ENCODE peak calls at places on chromosomes 2 and 18, in nine cellular contexts. One of them, this sample, is unnamed.

GRCh38 chr2:117858892-117859531 is 44.5 kb downstream of the DDX18 start:
- DNase-seq in cardiac muscle cell: no peak
- DNase-seq in ovary: no peak
- DNase-seq in dorsolateral prefrontal cortex: no peak
- DNase-seq in caudate nucleus: no peak
- DNase-seq in fibroblast of lung: no peak
- DNase-seq in H9: peak; percentile 69
- DNase-seq in HCT116: no peak
- DNase-seq in stomach: no peak
- DNase-seq in this sample: no peak

GRCh38 chr2:217647925-217648324 is 354.9 kb downstream of the TNS1 start:
- DNase-seq in ovary: no peak
- DNase-seq in fibroblast of lung: no peak
- DNase-seq in dorsolateral prefrontal cortex: no peak
- DNase-seq in stomach: no peak
- DNase-seq in HCT116: no peak
- DNase-seq in cardiac muscle cell: no peak
- DNase-seq in caudate nucleus: no peak
- DNase-seq in H9: no peak
- DNase-seq in this sample: no peak

GRCh38 chr18:22285299-22286140 is 116.1 kb downstream of the GATA6 start:
- DNase-seq in ovary: no peak
- DNase-seq in stomach: no peak
- DNase-seq in dorsolateral prefrontal cortex: no peak
- DNase-seq in H9: no peak
- DNase-seq in HCT116: no peak
- DNase-seq in cardiac muscle cell: no peak
- DNase-seq in fibroblast of lung: no peak
- DNase-seq in caudate nucleus: no peak
- DNase-seq in this sample: no peak

GRCh38 chr2:169222665-169223064 is 139.7 kb downstream of the LRP2 start:
- DNase-seq in stomach: no peak
- DNase-seq in HCT116: no peak
- DNase-seq in H9: no peak
- DNase-seq in caudate nucleus: no peak
- DNase-seq in cardiac muscle cell: no peak
- DNase-seq in dorsolateral prefrontal cortex: no peak
- DNase-seq in fibroblast of lung: peak; percentile 1
- DNase-seq in ovary: no peak
- DNase-seq in this sample: no peak

GRCh38 chr2:183063083-183063482 is 15.5 kb upstream of the DUSP19 start:
- DNase-seq in H9: no peak
- DNase-seq in HCT116: no peak
- DNase-seq in stomach: no peak
- DNase-seq in caudate nucleus: no peak
- DNase-seq in ovary: no peak
- DNase-seq in fibroblast of lung: peak; percentile 81
- DNase-seq in cardiac muscle cell: peak; percentile 11
- DNase-seq in dorsolateral prefrontal cortex: no peak
- DNase-seq in this sample: no peak

GRCh38 chr2:44759823-44760222 is 181.7 kb upstream of the SIX3 start:
- DNase-seq in HCT116: no peak
- DNase-seq in H9: no peak
- DNase-seq in caudate nucleus: no peak
- DNase-seq in dorsolateral prefrontal cortex: no peak
- DNase-seq in ovary: no peak
- DNase-seq in cardiac muscle cell: no peak
- DNase-seq in fibroblast of lung: peak; percentile 23
- DNase-seq in stomach: no peak
- DNase-seq in this sample: no peak

GRCh38 chr2:222024934-222025890 is 273.6 kb downstream of the PAX3 start:
- DNase-seq in HCT116: peak; percentile 39
- DNase-seq in ovary: no peak
- DNase-seq in fibroblast of lung: peak; percentile 53
- DNase-seq in H9: no peak
- DNase-seq in caudate nucleus: no peak
- DNase-seq in cardiac muscle cell: peak; percentile 69
- DNase-seq in dorsolateral prefrontal cortex: no peak
- DNase-seq in stomach: no peak
- DNase-seq in this sample: no peak

GRCh38 chr2:36485521-36485920 is 112.4 kb downstream of the FEZ2 start:
- DNase-seq in cardiac muscle cell: no peak
- DNase-seq in HCT116: no peak
- DNase-seq in ovary: no peak
- DNase-seq in stomach: no peak
- DNase-seq in caudate nucleus: no peak
- DNase-seq in fibroblast of lung: peak; percentile 89
- DNase-seq in H9: no peak
- DNase-seq in dorsolateral prefrontal cortex: no peak
- DNase-seq in this sample: no peak

GRCh38 chr2:95351080-95351915 is 51.2 kb upstream of the FAHD2A start:
- DNase-seq in cardiac muscle cell: no peak
- DNase-seq in H9: peak; percentile 14
- DNase-seq in fibroblast of lung: no peak
- DNase-seq in caudate nucleus: no peak
- DNase-seq in ovary: no peak
- DNase-seq in HCT116: no peak
- DNase-seq in dorsolateral prefrontal cortex: peak; percentile 26
- DNase-seq in stomach: peak; percentile 22
- DNase-seq in this sample: no peak

GRCh38 chr2:172096661-172097547 is 5.8 kb downstream of the DLX2 start:
- DNase-seq in caudate nucleus: no peak
- DNase-seq in ovary: peak; percentile 14
- DNase-seq in HCT116: no peak
- DNase-seq in dorsolateral prefrontal cortex: no peak
- DNase-seq in fibroblast of lung: peak; percentile 56
- DNase-seq in cardiac muscle cell: no peak
- DNase-seq in stomach: no peak
- DNase-seq in H9: no peak
- DNase-seq in this sample: no peak

GRCh38 chr18:45954070-45954712 is 12.9 kb downstream of the EPG5 start:
- DNase-seq in HCT116: peak; percentile 7
- DNase-seq in stomach: no peak
- DNase-seq in cardiac muscle cell: no peak
- DNase-seq in ovary: no peak
- DNase-seq in H9: no peak
- DNase-seq in dorsolateral prefrontal cortex: no peak
- DNase-seq in caudate nucleus: peak; percentile 15
- DNase-seq in fibroblast of lung: peak; percentile 96
- DNase-seq in this sample: no peak

GRCh38 chr2:68266655-68267054 is 14.3 kb upstream of the PPP3R1 start:
- DNase-seq in stomach: no peak
- DNase-seq in cardiac muscle cell: no peak
- DNase-seq in caudate nucleus: no peak
- DNase-seq in fibroblast of lung: no peak
- DNase-seq in ovary: no peak
- DNase-seq in dorsolateral prefrontal cortex: no peak
- DNase-seq in HCT116: no peak
- DNase-seq in H9: no peak
- DNase-seq in this sample: no peak

GRCh38 chr2:224145751-224146355 is 106.8 kb upstream of the SERPINE2 start:
- DNase-seq in H9: no peak
- DNase-seq in HCT116: peak; percentile 75
- DNase-seq in fibroblast of lung: peak; percentile 89
- DNase-seq in stomach: no peak
- DNase-seq in caudate nucleus: no peak
- DNase-seq in dorsolateral prefrontal cortex: no peak
- DNase-seq in ovary: no peak
- DNase-seq in cardiac muscle cell: no peak
- DNase-seq in this sample: no peak

GRCh38 chr2:224147174-224147573 is 108.1 kb upstream of the SERPINE2 start:
- DNase-seq in cardiac muscle cell: no peak
- DNase-seq in fibroblast of lung: peak; percentile 57
- DNase-seq in stomach: no peak
- DNase-seq in dorsolateral prefrontal cortex: no peak
- DNase-seq in ovary: no peak
- DNase-seq in H9: no peak
- DNase-seq in HCT116: peak; percentile 24
- DNase-seq in caudate nucleus: no peak
- DNase-seq in this sample: no peak

GRCh38 chr2:224142397-224143312 is 103.6 kb upstream of the SERPINE2 start:
- DNase-seq in fibroblast of lung: peak; percentile 93
- DNase-seq in H9: no peak
- DNase-seq in cardiac muscle cell: no peak
- DNase-seq in dorsolateral prefrontal cortex: no peak
- DNase-seq in ovary: no peak
- DNase-seq in HCT116: no peak
- DNase-seq in caudate nucleus: no peak
- DNase-seq in stomach: no peak
- DNase-seq in this sample: no peak

GRCh38 chr2:224143521-224143920 is 104.4 kb upstream of the SERPINE2 start:
- DNase-seq in dorsolateral prefrontal cortex: no peak
- DNase-seq in HCT116: no peak
- DNase-seq in caudate nucleus: no peak
- DNase-seq in cardiac muscle cell: no peak
- DNase-seq in ovary: no peak
- DNase-seq in H9: no peak
- DNase-seq in stomach: no peak
- DNase-seq in fibroblast of lung: peak; percentile 23
- DNase-seq in this sample: no peak

GRCh38 chr2:224146356-224147160 is 107.5 kb upstream of the SERPINE2 start:
- DNase-seq in ovary: no peak
- DNase-seq in HCT116: no peak
- DNase-seq in fibroblast of lung: no peak
- DNase-seq in cardiac muscle cell: peak; percentile 17
- DNase-seq in stomach: no peak
- DNase-seq in H9: no peak
- DNase-seq in dorsolateral prefrontal cortex: no peak
- DNase-seq in caudate nucleus: no peak
- DNase-seq in this sample: no peak
- H3K27ac ChIP-seq in ovary: no peak overlapping the region
- H3K27ac ChIP-seq in HCT116: peak overlapping the region; percentile 42
- H3K27ac ChIP-seq in fibroblast of lung: no peak overlapping the region
- H3K27ac ChIP-seq in cardiac muscle cell: no peak overlapping the region
- H3K27ac ChIP-seq in stomach: no peak overlapping the region
- H3K27ac ChIP-seq in H9: no peak overlapping the region
- H3K27ac ChIP-seq in dorsolateral prefrontal cortex: no peak overlapping the region
- H3K27ac ChIP-seq in caudate nucleus: no peak overlapping the region
- H3K27ac ChIP-seq in this sample: no peak overlapping the region

DNA sequence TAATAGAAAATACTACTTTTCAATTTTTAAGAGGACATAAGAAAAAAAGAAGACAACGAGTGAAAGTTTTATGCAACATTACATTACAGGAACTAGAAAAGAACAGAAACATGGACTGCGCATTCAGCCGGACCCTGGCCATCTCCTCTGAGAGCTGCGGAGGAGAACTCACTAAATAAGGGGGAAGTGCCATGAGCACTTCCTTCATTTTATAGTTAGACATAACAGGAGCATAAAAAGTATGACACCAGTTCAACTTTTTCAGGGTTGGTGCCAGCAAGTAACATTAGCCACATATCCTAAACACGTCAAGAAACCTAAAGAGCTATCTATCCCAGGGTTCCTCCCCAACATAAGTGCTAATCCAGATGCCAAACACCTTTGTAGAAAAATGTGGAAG is 78.0 kb upstream of the SERTAD2 start:
- DNase-seq in cardiac muscle cell: no peak
- DNase-seq in dorsolateral prefrontal cortex: no peak
- DNase-seq in caudate nucleus: no peak
- DNase-seq in HCT116: no peak
- DNase-seq in ovary: no peak
- DNase-seq in stomach: no peak
- DNase-seq in fibroblast of lung: no peak
- DNase-seq in H9: no peak
- DNase-seq in this sample: no peak
- H3K27ac ChIP-seq in cardiac muscle cell: no peak overlapping the region
- H3K27ac ChIP-seq in dorsolateral prefrontal cortex: no peak overlapping the region
- H3K27ac ChIP-seq in caudate nucleus: peak overlapping the region; percentile 59
- H3K27ac ChIP-seq in HCT116: no peak overlapping the region
- H3K27ac ChIP-seq in ovary: no peak overlapping the region
- H3K27ac ChIP-seq in stomach: peak overlapping the region; percentile 56
- H3K27ac ChIP-seq in fibroblast of lung: no peak overlapping the region
- H3K27ac ChIP-seq in H9: no peak overlapping the region
- H3K27ac ChIP-seq in this sample: peak overlapping the region; percentile 83

DNA sequence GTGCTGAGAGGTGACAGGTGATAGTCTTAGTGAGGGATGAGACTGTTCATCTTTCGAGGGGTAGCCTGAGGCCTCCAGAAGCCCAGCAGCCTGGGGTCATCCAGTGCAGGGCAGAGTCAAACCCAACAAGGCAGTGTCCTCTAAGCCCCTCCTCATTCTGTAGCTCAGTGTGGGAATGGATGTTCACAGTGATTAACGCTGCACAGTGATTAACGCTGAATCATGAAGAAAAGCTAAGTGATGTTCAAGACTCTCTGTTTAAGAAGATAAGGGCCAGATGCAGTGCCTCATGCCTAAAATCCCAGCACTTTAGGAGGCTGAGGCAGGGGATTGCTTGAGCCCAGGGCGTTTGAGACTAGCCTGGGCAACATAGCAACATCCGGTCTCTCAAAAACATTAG is 56.3 kb upstream of the LAPTM4A start:
- DNase-seq in H9: no peak
- DNase-seq in caudate nucleus: no peak
- DNase-seq in cardiac muscle cell: no peak
- DNase-seq in stomach: no peak
- DNase-seq in ovary: no peak
- DNase-seq in HCT116: no peak
- DNase-seq in dorsolateral prefrontal cortex: no peak
- DNase-seq in fibroblast of lung: peak; percentile 20
- DNase-seq in this sample: no peak
- H3K27ac ChIP-seq in H9: no peak overlapping the region
- H3K27ac ChIP-seq in caudate nucleus: no peak overlapping the region
- H3K27ac ChIP-seq in cardiac muscle cell: no peak overlapping the region
- H3K27ac ChIP-seq in stomach: no peak overlapping the region
- H3K27ac ChIP-seq in ovary: no peak overlapping the region
- H3K27ac ChIP-seq in HCT116: no peak overlapping the region
- H3K27ac ChIP-seq in dorsolateral prefrontal cortex: no peak overlapping the region
- H3K27ac ChIP-seq in fibroblast of lung: no peak overlapping the region
- H3K27ac ChIP-seq in this sample: no peak overlapping the region

GRCh38 chr2:41935806-41936205 is 112.0 kb upstream of the PKDCC start:
- DNase-seq in caudate nucleus: no peak
- DNase-seq in fibroblast of lung: peak; percentile 29
- DNase-seq in HCT116: no peak
- DNase-seq in ovary: no peak
- DNase-seq in H9: no peak
- DNase-seq in stomach: no peak
- DNase-seq in dorsolateral prefrontal cortex: no peak
- DNase-seq in cardiac muscle cell: no peak
- DNase-seq in this sample: no peak

GRCh38 chr2:41939410-41939775 is 108.4 kb upstream of the PKDCC start:
- DNase-seq in stomach: no peak
- DNase-seq in H9: no peak
- DNase-seq in fibroblast of lung: no peak
- DNase-seq in caudate nucleus: no peak
- DNase-seq in cardiac muscle cell: no peak
- DNase-seq in ovary: no peak
- DNase-seq in HCT116: no peak
- DNase-seq in dorsolateral prefrontal cortex: no peak
- DNase-seq in this sample: no peak

GRCh38 chr2:41936751-41937463 is 110.9 kb upstream of the PKDCC start:
- DNase-seq in cardiac muscle cell: no peak
- DNase-seq in ovary: no peak
- DNase-seq in caudate nucleus: no peak
- DNase-seq in H9: no peak
- DNase-seq in dorsolateral prefrontal cortex: no peak
- DNase-seq in HCT116: no peak
- DNase-seq in fibroblast of lung: no peak
- DNase-seq in stomach: no peak
- DNase-seq in this sample: no peak

GRCh38 chr2:41937921-41938708 is 109.7 kb upstream of the PKDCC start:
- DNase-seq in stomach: no peak
- DNase-seq in cardiac muscle cell: peak; percentile 60
- DNase-seq in H9: peak; percentile 46
- DNase-seq in HCT116: no peak
- DNase-seq in ovary: peak; percentile 44
- DNase-seq in dorsolateral prefrontal cortex: no peak
- DNase-seq in fibroblast of lung: peak; percentile 50
- DNase-seq in caudate nucleus: no peak
- DNase-seq in this sample: no peak

GRCh38 chr2:41937464-41937861 is 110.4 kb upstream of the PKDCC start:
- DNase-seq in caudate nucleus: no peak
- DNase-seq in cardiac muscle cell: no peak
- DNase-seq in H9: peak; percentile 72
- DNase-seq in dorsolateral prefrontal cortex: no peak
- DNase-seq in stomach: no peak
- DNase-seq in HCT116: no peak
- DNase-seq in fibroblast of lung: peak; percentile 77
- DNase-seq in ovary: no peak
- DNase-seq in this sample: no peak
- H3K27ac ChIP-seq in caudate nucleus: no peak overlapping the region
- H3K27ac ChIP-seq in cardiac muscle cell: peak overlapping the region; percentile 87
- H3K27ac ChIP-seq in H9: no peak overlapping the region
- H3K27ac ChIP-seq in dorsolateral prefrontal cortex: no peak overlapping the region
- H3K27ac ChIP-seq in stomach: no peak overlapping the region
- H3K27ac ChIP-seq in HCT116: no peak overlapping the region
- H3K27ac ChIP-seq in fibroblast of lung: no peak overlapping the region
- H3K27ac ChIP-seq in ovary: no peak overlapping the region
- H3K27ac ChIP-seq in this sample: no peak overlapping the region

This sample was measured in vagina.